ENCODE peak calls at places on chromosomes 12 and 14, in nine cellular contexts. X is AG09319; Q is fibroblast of the aortic adventitia; J is central memory CD8-positive, alpha-beta T cell; M is EH; W is spleen; B is stimulated activated CD4-positive, alpha-beta T cell treated with anti-CD3 and anti-CD28 coated beads, Interleukin-4, amount 100 ng/mL, for 24 hours; C is renal cortical epithelial cell; R is NCI-H187. U is an unnamed sample.

GRCh38 chr12:58882796-58883195 is 37.5 kb downstream of the LRIG3 start:
- DNase-seq in Q (no peak), J (no peak), B (no peak), X (no peak), M (no peak), C (no peak), R (no peak), W (no peak), U (no peak)

GRCh38 chr14:89457007-89457406 is 40.0 kb upstream of the FOXN3 start:
- DNase-seq in W (no peak), B (no peak), C (no peak), R (no peak), J (no peak), M (no peak), X (no peak), Q (no peak), U (no peak)

GRCh38 chr14:95547626-95548327 is 12.9 kb downstream of the GLRX5 start:
- DNase-seq in X (no peak), W (no peak), Q (peak; percentile 48), R (no peak), M (peak; percentile 75), C (peak; percentile 89), J (no peak), B (no peak), U (no peak)

GRCh38 chr12:98656289-98657101 is 11.4 kb downstream of the APAF1 start:
- DNase-seq in M (no peak), R (no peak), X (no peak), B (no peak), Q (no peak), J (no peak), W (no peak), C (no peak), U (no peak)

GRCh38 chr12:130627175-130627574 is 88.9 kb downstream of the RIMBP2 start:
- DNase-seq in B (no peak), W (no peak), M (no peak), J (no peak), R (no peak), X (no peak), Q (no peak), C (no peak), U (no peak)

GRCh38 chr12:121947966-121948365 is 29.6 kb downstream of the CFAP251 start:
- DNase-seq in Q (no peak), M (no peak), B (no peak), J (no peak), C (no peak), R (no peak), X (no peak), W (no peak), U (no peak)

GRCh38 chr12:122732170-122732569 is 1.5 kb upstream of the HCAR1 start:
- DNase-seq in C (no peak), Q (no peak), B (peak; percentile 24), M (no peak), R (no peak), J (no peak), W (peak; percentile 37), X (no peak), U (no peak)

GRCh38 chr14:99522457-99522891 is 41.3 kb downstream of the CCNK start:
- DNase-seq in Q (peak; percentile 49), C (no peak), B (no peak), M (peak; percentile 84), R (no peak), J (no peak), X (no peak), W (peak; percentile 65), U (peak; percentile 47)

GRCh38 chr12:72089678-72090077 is 151.0 kb downstream of the TPH2 start:
- DNase-seq in J (no peak), Q (no peak), W (no peak), R (no peak), M (no peak), X (no peak), C (no peak), B (no peak), U (no peak)

GRCh38 chr12:47808574-47809380 is 10.9 kb downstream of the HDAC7 start:
- DNase-seq in M (peak; percentile 67), X (no peak), J (no peak), Q (no peak), B (peak; percentile 48), C (no peak), R (no peak), W (no peak), U (no peak)

GRCh38 chr12:62861586-62861985 is 73.4 kb downstream of the PPM1H start:
- DNase-seq in X (no peak), M (peak; percentile 28), C (no peak), B (no peak), R (no peak), W (no peak), Q (peak; percentile 12), J (no peak), U (no peak)

GRCh38 chr12:1473418-1473817 is 121.0 kb downstream of the FBXL14 start:
- DNase-seq in J (no peak), B (no peak), Q (no peak), R (no peak), X (no peak), W (peak; percentile 81), C (no peak), M (peak; percentile 67), U (no peak)

GRCh38 chr12:52358575-52359350 is 8.5 kb downstream of the KRT85 start:
- DNase-seq in B (no peak), R (no peak), Q (no peak), W (peak; percentile 68), J (no peak), M (peak; percentile 42), C (no peak), X (no peak), U (no peak)

U was measured in ovary.